ENCODE peak calls at places on chromosome 12, in ten cellular contexts. D is left ventricle myocardium inferior; P is AG08396; I is iris pigment epithelial cell; M is astrocyte of the spinal cord; Y is NCI-H1417; H is fibroblast of pulmonary artery; J is NCI-H1105; S is nucleus accumbens; E is activated CD4-positive, alpha-beta T cell treated with anti-CD3 and anti-CD28 coated beads for 4 hours. K is an unnamed sample.

GRCh38 chr12:124233041-124233836 is 61.7 kb upstream of the RFLNA start:
- DNase-seq in D (no peak), P (peak; percentile 69), I (peak; percentile 89), M (peak; percentile 88), Y (no peak), H (peak; percentile 97), J (no peak), S (no peak), E (no peak), K (no peak)

GRCh38 chr12:53219116-53219955 is 12.3 kb upstream of the ITGB7 start:
- DNase-seq in D (peak; percentile 51), P (peak; percentile 75), I (peak; percentile 60), M (peak; percentile 48), Y (peak; percentile 50), H (peak; percentile 52), J (no peak), S (no peak), E (peak; percentile 78), K (no peak)

GRCh38 chr12:3073438-3074255 is 3.5 kb upstream of the TSPAN9 start:
- DNase-seq in D (peak; percentile 85), P (peak; percentile 93), I (peak; percentile 83), M (peak; percentile 88), Y (peak; percentile 67), H (peak; percentile 92), J (peak; percentile 35), S (peak; percentile 66), E (peak; percentile 75), K (peak; percentile 82)

GRCh38 chr12:7645395-7646177 is 20.1 kb downstream of the APOBEC1 start:
- DNase-seq in D (no peak), P (peak; percentile 45), I (peak; percentile 26), M (peak; percentile 39), Y (peak; percentile 45), H (peak; percentile 51), J (peak; percentile 10), S (no peak), E (no peak), K (no peak)

GRCh38 chr12:27524839-27525238 is 833 bp downstream of the PPFIBP1 start:
- DNase-seq in D (no peak), P (peak; percentile 13), I (peak; percentile 43), M (peak; percentile 61), Y (peak; percentile 50), H (peak; percentile 57), J (no peak), S (no peak), E (no peak), K (no peak)

GRCh38 chr12:130573235-130573634 is 142.9 kb downstream of the RIMBP2 start:
- DNase-seq in D (no peak), P (no peak), I (no peak), M (no peak), Y (no peak), H (no peak), J (no peak), S (no peak), E (no peak), K (no peak)

GRCh38 chr12:124888203-124888602 is 24.5 kb upstream of the SCARB1 start:
- DNase-seq in D (no peak), P (no peak), I (no peak), M (no peak), Y (no peak), H (no peak), J (no peak), S (no peak), E (no peak), K (peak; percentile 76)

GRCh38 chr12:107736914-107737313 is 24.0 kb downstream of the PRDM4 start:
- DNase-seq in D (no peak), P (no peak), I (no peak), M (no peak), Y (no peak), H (no peak), J (no peak), S (no peak), E (no peak), K (no peak)

GRCh38 chr12:95487024-95487423 is 13.1 kb downstream of the METAP2 start:
- DNase-seq in D (no peak), P (no peak), I (peak; percentile 20), M (no peak), Y (no peak), H (no peak), J (no peak), S (no peak), E (no peak), K (no peak)

GRCh38 chr12:2064078-2064507 is 11.3 kb downstream of the CACNA1C start:
- DNase-seq in D (no peak), P (peak; percentile 48), I (peak; percentile 91), M (peak; percentile 37), Y (no peak), H (peak; percentile 35), J (no peak), S (no peak), E (peak; percentile 3), K (no peak)

GRCh38 chr12:29783773-29784666 is at the start of gene TMTC1:
- DNase-seq in D (peak; percentile 90), P (peak; percentile 92), I (peak; percentile 66), M (peak; percentile 55), Y (peak; percentile 68), H (peak; percentile 71), J (peak; percentile 70), S (peak; percentile 75), E (no peak), K (peak; percentile 87)

GRCh38 chr12:21354641-21355040 is 18.1 kb upstream of the IAPP start:
- DNase-seq in D (no peak), P (no peak), I (no peak), M (no peak), Y (no peak), H (no peak), J (no peak), S (no peak), E (no peak), K (no peak)

GRCh38 chr12:6200266-6201198 is at the start of gene CD9:
- DNase-seq in D (peak; percentile 74), P (peak; percentile 94), I (no peak), M (peak; percentile 57), Y (peak; percentile 53), H (peak; percentile 48), J (peak; percentile 18), S (peak; percentile 50), E (peak; percentile 27), K (peak; percentile 71)

GRCh38 chr12:41026151-41026550 is 162.0 kb upstream of the PDZRN4 start:
- DNase-seq in D (no peak), P (no peak), I (no peak), M (no peak), Y (no peak), H (no peak), J (no peak), S (no peak), E (no peak), K (no peak)

GRCh38 chr12:95788637-95789036 is 1.9 kb downstream of the NTN4 start:
- DNase-seq in D (no peak), P (peak; percentile 57), I (peak; percentile 42), M (peak; percentile 52), Y (no peak), H (peak; percentile 57), J (no peak), S (no peak), E (no peak), K (no peak)

GRCh38 chr12:113261847-113262470 is 40.7 kb downstream of the TPCN1 start:
- DNase-seq in D (no peak), P (no peak), I (peak; percentile 73), M (no peak), Y (no peak), H (peak; percentile 16), J (no peak), S (no peak), E (no peak), K (no peak)

GRCh38 chr12:51683763-51684357 is 92.8 kb downstream of the SCN8A start:
- DNase-seq in D (no peak), P (peak; percentile 25), I (peak; percentile 56), M (peak; percentile 69), Y (no peak), H (peak; percentile 74), J (no peak), S (no peak), E (no peak), K (peak; percentile 50)

GRCh38 chr12:66647034-66647691 is 31.7 kb downstream of the GRIP1 start:
- DNase-seq in D (no peak), P (peak; percentile 64), I (peak; percentile 92), M (peak; percentile 98), Y (no peak), H (peak; percentile 68), J (no peak), S (no peak), E (no peak), K (no peak)

GRCh38 chr12:31989987-31990386 is 30.8 kb downstream of the RESF1 start:
- DNase-seq in D (no peak), P (no peak), I (peak; percentile 89), M (peak; percentile 7), Y (no peak), H (no peak), J (no peak), S (no peak), E (no peak), K (no peak)

K was measured in right lobe of liver.